ENCODE peak calls at places on chromosomes 5 and 9, in seven cellular contexts. One of them, this sample, is unnamed. For H3K4me1, the result is how much of the 10 kb centered on the place peaks cover.

GRCh38 chr9:37410969-37411785 is 11.3 kb upstream of the GRHPR start:
- DNase-seq in uterus: no peak
- DNase-seq in pancreas: no peak
- DNase-seq in body of pancreas: no peak
- DNase-seq in heart left ventricle: no peak
- DNase-seq in tibial artery: no peak
- DNase-seq in heart right ventricle: no peak
- DNase-seq in this sample: no peak

GRCh38 chr5:73564644-73565165 is 734 bp downstream of the ANKRA2 start:
- DNase-seq in uterus: no peak
- DNase-seq in pancreas: no peak
- DNase-seq in body of pancreas: no peak
- DNase-seq in heart left ventricle: no peak
- DNase-seq in tibial artery: no peak
- DNase-seq in heart right ventricle: no peak
- DNase-seq in this sample: no peak

GRCh38 chr5:20678814-20679298 is 690.9 kb upstream of the CDH18 start:
- DNase-seq in uterus: no peak
- DNase-seq in pancreas: no peak
- DNase-seq in body of pancreas: peak
- DNase-seq in heart left ventricle: no peak
- DNase-seq in tibial artery: no peak
- DNase-seq in heart right ventricle: no peak
- DNase-seq in this sample: no peak

GRCh38 chr5:134769206-134769605 is 10.6 kb downstream of the DDX46 start:
- DNase-seq in uterus: no peak
- DNase-seq in pancreas: no peak
- DNase-seq in body of pancreas: no peak
- DNase-seq in heart left ventricle: no peak
- DNase-seq in tibial artery: no peak
- DNase-seq in heart right ventricle: no peak
- DNase-seq in this sample: no peak

GRCh38 chr5:56406221-56406620 is 173.1 kb upstream of the ANKRD55 start:
- DNase-seq in uterus: no peak
- DNase-seq in pancreas: no peak
- DNase-seq in body of pancreas: no peak
- DNase-seq in heart left ventricle: no peak
- DNase-seq in tibial artery: no peak
- DNase-seq in heart right ventricle: no peak
- DNase-seq in this sample: no peak

GRCh38 chr9:137757613-137758029 is 120.0 kb upstream of the CACNA1B start:
- DNase-seq in uterus: no peak
- DNase-seq in pancreas: no peak
- DNase-seq in body of pancreas: no peak
- DNase-seq in heart left ventricle: no peak
- DNase-seq in tibial artery: no peak
- DNase-seq in heart right ventricle: no peak
- DNase-seq in this sample: no peak

GRCh38 chr5:160083501-160083900 is 35.7 kb downstream of the PWWP2A start:
- DNase-seq in uterus: no peak
- DNase-seq in pancreas: no peak
- DNase-seq in body of pancreas: no peak
- DNase-seq in heart left ventricle: no peak
- DNase-seq in tibial artery: no peak
- DNase-seq in heart right ventricle: no peak
- DNase-seq in this sample: no peak

GRCh38 chr5:95963650-95964410 is 2.2 kb upstream of the ELL2 start:
- DNase-seq in uterus: no peak
- DNase-seq in pancreas: no peak
- DNase-seq in body of pancreas: no peak
- DNase-seq in heart left ventricle: no peak
- DNase-seq in tibial artery: no peak
- DNase-seq in heart right ventricle: no peak
- DNase-seq in this sample: no peak

GRCh38 chr9:92728831-92729734 is 35.5 kb downstream of the BICD2 start:
- DNase-seq in uterus: no peak
- DNase-seq in pancreas: peak
- DNase-seq in body of pancreas: no peak
- DNase-seq in heart left ventricle: peak
- DNase-seq in tibial artery: no peak
- DNase-seq in heart right ventricle: no peak
- DNase-seq in this sample: no peak

GRCh38 chr9:95139121-95139520 is 178.4 kb downstream of the FANCC start:
- DNase-seq in uterus: no peak
- DNase-seq in pancreas: no peak
- DNase-seq in body of pancreas: no peak
- DNase-seq in heart left ventricle: no peak
- DNase-seq in tibial artery: no peak
- DNase-seq in heart right ventricle: no peak
- DNase-seq in this sample: no peak

GRCh38 chr9:1052119-1052907 is 2.2 kb downstream of the DMRT2 start:
- DNase-seq in uterus: no peak
- DNase-seq in pancreas: no peak
- DNase-seq in body of pancreas: no peak
- DNase-seq in heart left ventricle: no peak
- DNase-seq in tibial artery: no peak
- DNase-seq in heart right ventricle: no peak
- DNase-seq in this sample: no peak

GRCh38 chr9:98811051-98811650 is 3.7 kb downstream of the GALNT12 start:
- DNase-seq in uterus: no peak
- DNase-seq in pancreas: no peak
- DNase-seq in body of pancreas: no peak
- DNase-seq in heart left ventricle: no peak
- DNase-seq in tibial artery: no peak
- DNase-seq in heart right ventricle: no peak
- DNase-seq in this sample: no peak

GRCh38 chr5:91499943-91500531 is 116.9 kb upstream of the ARRDC3 start:
- DNase-seq in uterus: no peak
- DNase-seq in pancreas: no peak
- DNase-seq in body of pancreas: no peak
- DNase-seq in heart left ventricle: no peak
- DNase-seq in tibial artery: no peak
- DNase-seq in heart right ventricle: no peak
- DNase-seq in this sample: no peak

GRCh38 chr9:132341177-132341840 is 13.5 kb downstream of the SETX start:
- DNase-seq in uterus: no peak
- DNase-seq in pancreas: no peak
- DNase-seq in body of pancreas: no peak
- DNase-seq in heart left ventricle: no peak
- DNase-seq in tibial artery: no peak
- DNase-seq in heart right ventricle: no peak
- DNase-seq in this sample: no peak

GRCh38 chr9:136283291-136284235 is 20.3 kb downstream of the CCDC187 start:
- DNase-seq in uterus: peak
- DNase-seq in pancreas: peak
- DNase-seq in body of pancreas: peak
- DNase-seq in heart left ventricle: peak
- DNase-seq in tibial artery: peak
- DNase-seq in heart right ventricle: peak
- DNase-seq in this sample: peak

GRCh38 chr5:124285733-124286132 is 460.7 kb downstream of the ZNF608 start:
- DNase-seq in uterus: no peak
- DNase-seq in pancreas: no peak
- DNase-seq in body of pancreas: no peak
- DNase-seq in heart left ventricle: no peak
- DNase-seq in tibial artery: no peak
- DNase-seq in heart right ventricle: no peak
- DNase-seq in this sample: no peak

GRCh38 chr5:124289122-124289521 is 457.3 kb downstream of the ZNF608 start:
- DNase-seq in uterus: no peak
- DNase-seq in pancreas: peak
- DNase-seq in body of pancreas: peak
- DNase-seq in heart left ventricle: peak
- DNase-seq in tibial artery: no peak
- DNase-seq in heart right ventricle: peak
- DNase-seq in this sample: peak

GRCh38 chr5:124287813-124288212 is 458.6 kb downstream of the ZNF608 start:
- DNase-seq in uterus: no peak
- DNase-seq in pancreas: no peak
- DNase-seq in body of pancreas: no peak
- DNase-seq in heart left ventricle: no peak
- DNase-seq in tibial artery: no peak
- DNase-seq in heart right ventricle: no peak
- DNase-seq in this sample: no peak

GRCh38 chr5:124285071-124285470 is 461.4 kb downstream of the ZNF608 start:
- DNase-seq in uterus: no peak
- DNase-seq in pancreas: no peak
- DNase-seq in body of pancreas: peak
- DNase-seq in heart left ventricle: no peak
- DNase-seq in tibial artery: no peak
- DNase-seq in heart right ventricle: no peak
- DNase-seq in this sample: no peak

DNA sequence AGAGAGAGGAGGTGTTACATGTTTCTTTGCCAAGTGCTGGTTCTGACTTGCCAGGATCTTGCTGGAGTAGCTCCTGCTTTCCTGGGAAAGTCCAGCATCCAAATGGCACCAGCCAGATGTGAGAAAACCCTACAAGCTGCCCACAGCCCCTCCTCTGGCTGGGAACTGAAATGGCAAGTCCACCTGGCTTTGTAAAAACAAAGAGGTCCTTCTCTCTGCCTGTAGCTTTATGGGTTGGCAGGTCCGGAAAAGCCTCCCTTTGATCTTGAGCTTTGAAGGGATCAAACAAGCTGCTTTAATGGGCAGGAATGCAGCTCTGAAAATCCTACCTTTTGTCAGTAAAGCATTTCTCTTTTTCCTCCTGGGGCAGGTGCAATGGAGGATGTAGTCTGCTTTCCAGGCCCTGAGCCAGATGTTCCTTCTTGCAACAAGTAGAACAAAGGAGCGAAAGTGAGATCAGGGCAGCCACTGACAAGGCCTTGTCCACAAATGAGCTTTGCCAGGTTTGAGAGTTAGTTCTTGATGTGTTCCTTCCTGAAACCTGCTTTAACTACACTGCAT is 456.7 kb downstream of the ZNF608 start:
- DNase-seq in uterus: no peak
- DNase-seq in pancreas: peak
- DNase-seq in body of pancreas: peak
- DNase-seq in heart left ventricle: no peak
- DNase-seq in tibial artery: no peak
- DNase-seq in heart right ventricle: peak
- DNase-seq in this sample: no peak
- H3K27ac ChIP-seq in uterus: peak
- H3K27ac ChIP-seq in pancreas: peak
- H3K27ac ChIP-seq in body of pancreas: peak
- H3K27ac ChIP-seq in heart left ventricle: no peak
- H3K27ac ChIP-seq in tibial artery: no peak
- H3K27ac ChIP-seq in heart right ventricle: no peak
- H3K27ac ChIP-seq in this sample: no peak

DNA sequence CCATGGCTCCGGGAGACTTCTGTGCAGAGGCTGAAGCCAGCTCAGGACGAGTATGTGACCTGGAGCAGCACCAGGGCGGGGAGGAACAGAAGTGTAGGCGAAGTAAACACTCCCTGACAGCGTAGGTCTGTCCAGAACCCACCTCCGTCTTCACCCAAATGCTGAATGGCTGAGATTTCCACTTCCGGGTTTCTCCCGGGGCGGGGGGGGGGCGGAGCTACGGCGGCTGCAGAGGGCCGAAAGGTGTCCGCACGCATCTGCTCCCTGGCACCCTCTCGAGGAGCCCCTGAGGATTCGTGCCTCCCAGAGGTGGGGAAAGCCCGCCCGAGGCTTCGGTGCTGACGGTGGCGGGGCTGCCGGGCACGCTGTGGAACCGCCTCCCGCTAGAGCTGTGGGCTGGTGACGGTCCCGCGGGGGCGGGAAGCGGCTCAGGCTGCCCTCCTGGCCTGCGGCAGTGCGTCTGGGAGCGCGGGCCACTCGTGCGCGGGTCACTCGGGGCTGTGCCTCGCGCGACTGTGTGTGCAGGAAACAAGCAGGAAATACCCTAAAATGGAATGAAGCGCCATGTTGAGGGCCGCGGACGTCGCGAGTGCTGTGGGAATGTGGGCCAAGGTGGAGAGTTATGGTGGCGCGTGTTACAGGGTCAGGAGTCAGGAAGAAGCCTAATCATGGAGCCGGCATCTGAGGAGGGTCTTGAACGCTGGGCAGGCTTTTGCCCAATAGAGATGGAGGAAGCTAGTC is 1425.4 kb downstream of the FOXD4L5 start:
- DNase-seq in uterus: peak
- DNase-seq in pancreas: peak
- DNase-seq in body of pancreas: peak
- DNase-seq in heart left ventricle: peak
- DNase-seq in tibial artery: peak
- DNase-seq in heart right ventricle: peak
- DNase-seq in this sample: no peak
- TF ChIP-seq CTCF in uterus: no peak
- TF ChIP-seq CTCF in pancreas: no peak
- TF ChIP-seq CTCF in body of pancreas: no peak
- TF ChIP-seq CTCF in heart left ventricle: no peak
- TF ChIP-seq CTCF in tibial artery: no peak
- TF ChIP-seq CTCF in heart right ventricle: no peak
- TF ChIP-seq CTCF in this sample: no peak

DNA sequence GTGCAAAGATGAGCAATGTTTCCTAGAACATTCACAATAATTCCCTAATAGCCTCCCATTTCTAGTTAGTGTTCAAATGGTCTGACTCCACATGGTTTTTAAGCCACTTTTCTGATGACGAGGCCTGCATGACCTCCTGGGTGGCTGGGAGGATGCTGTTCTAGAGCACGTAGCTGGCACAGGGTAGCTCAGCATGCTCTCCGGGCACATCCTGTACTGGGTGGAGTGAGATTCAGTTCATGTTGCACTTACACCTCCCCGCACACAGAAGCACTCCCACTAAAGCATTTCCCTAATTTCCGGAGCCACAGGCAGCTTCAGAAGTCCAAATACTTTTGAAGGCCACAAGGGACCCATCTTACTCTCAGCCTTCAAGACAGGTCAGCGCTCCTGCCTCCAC is 159.8 kb upstream of the LHFPL2 start:
- DNase-seq in uterus: no peak
- DNase-seq in pancreas: no peak
- DNase-seq in body of pancreas: no peak
- DNase-seq in heart left ventricle: no peak
- DNase-seq in tibial artery: no peak
- DNase-seq in heart right ventricle: no peak
- DNase-seq in this sample: no peak
- H3K4me1 ChIP-seq in uterus: under half
- H3K4me1 ChIP-seq in pancreas: under half
- H3K4me1 ChIP-seq in body of pancreas: under half
- H3K4me1 ChIP-seq in heart left ventricle: under half
- H3K4me1 ChIP-seq in tibial artery: under half
- H3K4me1 ChIP-seq in heart right ventricle: under half
- H3K4me1 ChIP-seq in this sample: under half

DNA sequence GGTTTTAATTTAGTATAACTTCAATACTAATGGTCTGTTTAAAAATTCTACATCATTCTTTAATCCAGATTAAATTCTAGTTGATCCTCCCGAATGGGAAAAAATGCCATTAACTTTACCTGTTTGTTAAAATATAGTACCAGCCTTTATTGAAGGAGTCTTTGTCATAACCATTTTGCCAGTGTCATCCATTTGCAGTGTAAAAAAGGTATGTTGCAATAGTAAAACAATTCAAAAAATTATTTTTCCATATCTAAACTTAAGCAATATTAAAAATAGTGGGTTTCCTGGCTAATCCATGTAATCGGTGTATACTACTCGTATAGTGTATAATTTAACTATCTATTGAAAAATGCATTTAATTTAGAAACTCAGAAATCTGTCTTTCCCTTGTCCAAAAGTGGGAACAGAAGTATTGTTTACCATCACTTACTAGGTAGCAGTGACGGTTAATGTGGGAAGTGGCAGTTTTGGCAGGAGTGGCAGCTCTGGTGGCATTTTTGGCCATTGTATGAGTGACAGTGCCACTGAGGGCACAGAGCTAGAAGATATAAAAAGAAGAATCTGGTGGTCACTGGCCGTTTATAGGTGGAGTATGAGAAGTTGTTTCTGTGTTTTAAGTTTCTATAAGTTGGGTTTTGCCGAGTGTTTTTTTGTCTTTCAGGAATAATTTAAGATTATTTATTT is 1.9 kb downstream of the AP3S1 start:
- DNase-seq in uterus: no peak
- DNase-seq in pancreas: no peak
- DNase-seq in body of pancreas: no peak
- DNase-seq in heart left ventricle: no peak
- DNase-seq in tibial artery: no peak
- DNase-seq in heart right ventricle: peak
- DNase-seq in this sample: no peak
- H3K27ac ChIP-seq in uterus: no peak
- H3K27ac ChIP-seq in pancreas: no peak
- H3K27ac ChIP-seq in body of pancreas: no peak
- H3K27ac ChIP-seq in heart left ventricle: peak
- H3K27ac ChIP-seq in tibial artery: peak
- H3K27ac ChIP-seq in heart right ventricle: peak
- H3K27ac ChIP-seq in this sample: no peak

This sample was measured in left lung.